ENCODE peak calls at places on chromosomes 16 and 17, in four cellular contexts. O is activated gamma-delta T cell treated with anti-CD3 and anti-CD28 coated beads, Interleukin-2, amount 50 U/mL, for 16 hours; J is GM20000; M is tibial artery. Z is an unnamed sample.

GRCh38 chr17:81004336-81005015 is 12.8 kb downstream of the CHMP6 start:
- DNase-seq in O (no peak), J (peak; percentile 44), M (no peak), Z (no peak)

GRCh38 chr16:82344157-82344556 is 174.1 kb upstream of the MPHOSPH6 start:
- DNase-seq in O (no peak), J (peak; percentile 11), M (no peak), Z (no peak)

GRCh38 chr16:88773812-88774291 is 11.2 kb downstream of the PIEZO1 start:
- DNase-seq in O (no peak), J (no peak), M (peak; percentile 47), Z (no peak)

GRCh38 chr17:46908352-46908751 is 14.6 kb upstream of the GOSR2 start:
- DNase-seq in O (no peak), J (no peak), M (no peak), Z (no peak)

GRCh38 chr16:74607967-74608356 is 1.0 kb upstream of the GLG1 start:
- DNase-seq in O (no peak), J (no peak), M (peak; percentile 24), Z (no peak)

GRCh38 chr16:69481901-69482341 is 57.5 kb downstream of the CYB5B start:
- DNase-seq in O (no peak), J (no peak), M (peak; percentile 93), Z (no peak)

GRCh38 chr17:43830510-43831145 is 2.3 kb downstream of the MPP3 start:
- DNase-seq in O (no peak), J (no peak), M (no peak), Z (no peak)

GRCh38 chr16:1082952-1083675 is 10.6 kb downstream of the SSTR5 start:
- DNase-seq in O (no peak), J (no peak), M (no peak), Z (no peak)

GRCh38 chr16:3095869-3096268 is 3.2 kb downstream of the ZSCAN10 start:
- DNase-seq in O (peak; percentile 43), J (peak; percentile 93), M (no peak), Z (no peak)

GRCh38 chr17:79023180-79023705 is 726 bp upstream of the C1QTNF1 start:
- DNase-seq in O (no peak), J (no peak), M (no peak), Z (no peak)

Z was measured in H1.